ENCODE peak calls at places on chromosomes 5 and 9, in ten cellular contexts. G is activated T-helper 1 cell treated with anti-CD3 and anti-CD28 coated beads, Interleukin-12 subunit alpha, Interleukin-12 subunit beta, Interleukin-2, Interleukin-4 antibody, amounts not matched to agents 30 ng/mL and 10 ng/mL and 1 ng/mL, durations not matched to agents 14 hours and 24 hours and 36 hours; J is fibroblast of mammary gland; V is Peyer's patch; T is H4; E is AG09309; F is astrocyte of the cerebellum; O is ACHN; U is EL; I is KG1. D is an unnamed sample.

GRCh38 chr9:22240619-22241018 is 206.0 kb upstream of the DMRTA1 start:
- DNase-seq in F (no peak), T (no peak), V (no peak), U (peak), G (peak), J (peak), O (peak), E (no peak), I (no peak), D (no peak)

GRCh38 chr9:121888438-121888775 is 204.7 kb downstream of the TTLL11 start:
- DNase-seq in U (peak), I (no peak), G (no peak), T (no peak), V (no peak), E (peak), F (peak), O (peak), J (peak), D (no peak)

GRCh38 chr5:137415231-137415681 is 83.9 kb downstream of the SPOCK1 start:
- DNase-seq in J (peak), G (no peak), I (no peak), V (no peak), O (peak), T (peak), U (peak), E (peak), F (peak), D (no peak)

GRCh38 chr5:121630402-121630801 is 221.3 kb upstream of the FTMT start:
- DNase-seq in V (no peak), O (peak), U (peak), I (no peak), G (no peak), T (no peak), J (peak), E (no peak), F (no peak), D (no peak)

GRCh38 chr5:168167338-168167737 is 124.1 kb upstream of the WWC1 start:
- DNase-seq in E (no peak), T (no peak), V (no peak), F (no peak), I (no peak), O (no peak), J (no peak), U (no peak), G (no peak), D (no peak)

GRCh38 chr5:135608361-135608760 is 29.6 kb upstream of the CXCL14 start:
- DNase-seq in G (no peak), V (no peak), E (no peak), T (no peak), I (no peak), F (no peak), U (no peak), J (no peak), O (no peak), D (no peak)

GRCh38 chr5:9596256-9596655 is 33.9 kb downstream of the TAS2R1 start:
- DNase-seq in U (no peak), G (no peak), T (no peak), I (no peak), J (no peak), E (no peak), F (no peak), O (no peak), V (no peak), D (no peak)

GRCh38 chr5:68548959-68549676 is 333.6 kb downstream of the PIK3R1 start:
- DNase-seq in F (no peak), T (no peak), J (peak), U (peak), I (no peak), O (no peak), E (no peak), V (no peak), G (no peak), D (no peak)

GRCh38 chr5:175444060-175444904 is at the start of gene DRD1:
- DNase-seq in E (no peak), U (peak), G (peak), F (no peak), J (peak), T (peak), O (peak), V (no peak), I (peak), D (no peak)

GRCh38 chr9:84974790-84975189 is 305.3 kb downstream of the NTRK2 start:
- DNase-seq in G (no peak), V (no peak), O (no peak), J (no peak), T (no peak), I (no peak), F (no peak), U (no peak), E (no peak), D (no peak)

GRCh38 chr5:69341520-69342161 is 9.0 kb upstream of the CCDC125 start:
- DNase-seq in F (no peak), I (no peak), V (no peak), E (no peak), O (no peak), G (no peak), U (peak), J (peak), T (no peak), D (no peak)

GRCh38 chr9:111805262-111805661 is 10.5 kb upstream of the SHOC1 start:
- DNase-seq in U (no peak), E (no peak), T (no peak), I (no peak), G (no peak), V (no peak), O (no peak), F (no peak), J (no peak), D (no peak)

GRCh38 chr9:127163409-127163808 is 41.0 kb upstream of the ANGPTL2 start:
- DNase-seq in O (peak), G (no peak), F (no peak), I (no peak), J (peak), U (peak), V (no peak), T (peak), E (peak), D (no peak)

GRCh38 chr5:32369542-32370155 is 56.9 kb upstream of the MTMR12 start:
- DNase-seq in T (no peak), J (no peak), G (no peak), E (no peak), O (no peak), I (no peak), U (no peak), V (no peak), F (no peak), D (no peak)

GRCh38 chr9:113690055-113690740 is 185.9 kb upstream of the ZNF618 start:
- DNase-seq in J (no peak), V (no peak), U (no peak), E (no peak), O (no peak), T (no peak), I (no peak), F (no peak), G (no peak), D (no peak)

GRCh38 chr5:137959488-137959887 is 70.2 kb downstream of the PKD2L2 start:
- DNase-seq in V (no peak), G (no peak), I (no peak), F (no peak), T (no peak), U (no peak), O (no peak), E (no peak), J (no peak), D (no peak)

GRCh38 chr9:99296375-99296951 is 74.4 kb downstream of the SEC61B start:
- DNase-seq in E (no peak), J (peak), T (no peak), O (no peak), G (no peak), U (no peak), V (peak), I (no peak), F (no peak), D (no peak)

GRCh38 chr5:176425138-176425537 is 8.8 kb upstream of the CLTB start:
- DNase-seq in O (no peak), T (no peak), G (no peak), F (peak), V (no peak), E (no peak), J (no peak), U (no peak), I (no peak), D (no peak)

D was measured in GDM1.